ENCODE peak calls at places on chromosomes 7 and 10, in five cellular contexts. One of them, this sample, is unnamed. For H3K4me1 and H3K9me2, the result is how much of the 10 kb centered on the place peaks cover.

GRCh38 chr7:137484326-137484725 is 140.8 kb upstream of the PTN start:
- DNase-seq in hepatocyte: no peak
- DNase-seq in GM23248: no peak
- DNase-seq in HCT116: no peak
- DNase-seq in MM.1S: no peak
- DNase-seq in this sample: no peak

GRCh38 chr10:71439670-71440425 is 43.1 kb downstream of the CDH23 start:
- DNase-seq in MM.1S: no peak
- DNase-seq in HCT116: no peak
- DNase-seq in hepatocyte: no peak
- DNase-seq in GM23248: no peak
- DNase-seq in this sample: no peak

GRCh38 chr10:35342381-35342780 is 6.1 kb downstream of the CCNY start:
- DNase-seq in MM.1S: no peak
- DNase-seq in HCT116: no peak
- DNase-seq in hepatocyte: no peak
- DNase-seq in GM23248: no peak
- DNase-seq in this sample: no peak

GRCh38 chr7:68295386-68295785 is 1298.8 kb downstream of the TYW1 start:
- DNase-seq in MM.1S: no peak
- DNase-seq in hepatocyte: no peak
- DNase-seq in HCT116: no peak
- DNase-seq in GM23248: no peak
- DNase-seq in this sample: no peak

GRCh38 chr10:57849726-57850357 is 417.9 kb downstream of the IPMK start:
- DNase-seq in HCT116: no peak
- DNase-seq in GM23248: peak
- DNase-seq in MM.1S: peak
- DNase-seq in hepatocyte: peak
- DNase-seq in this sample: no peak

GRCh38 chr7:55214707-55215106 is 150.4 kb upstream of the LANCL2 start:
- DNase-seq in HCT116: no peak
- DNase-seq in GM23248: peak
- DNase-seq in hepatocyte: no peak
- DNase-seq in MM.1S: no peak
- DNase-seq in this sample: no peak

GRCh38 chr10:132636358-132636757 is 98.8 kb downstream of the INPP5A start:
- DNase-seq in HCT116: no peak
- DNase-seq in MM.1S: no peak
- DNase-seq in hepatocyte: no peak
- DNase-seq in GM23248: no peak
- DNase-seq in this sample: no peak

GRCh38 chr10:97648557-97649404 is 8.3 kb downstream of the PI4K2A start:
- DNase-seq in MM.1S: no peak
- DNase-seq in HCT116: peak
- DNase-seq in GM23248: peak
- DNase-seq in hepatocyte: peak
- DNase-seq in this sample: peak

GRCh38 chr10:99520804-99521473 is 11.8 kb upstream of the NKX2-3 start:
- DNase-seq in MM.1S: no peak
- DNase-seq in GM23248: no peak
- DNase-seq in hepatocyte: no peak
- DNase-seq in HCT116: no peak
- DNase-seq in this sample: no peak

GRCh38 chr7:114082934-114083647 is 164.3 kb upstream of the PPP1R3A start:
- DNase-seq in HCT116: no peak
- DNase-seq in hepatocyte: peak
- DNase-seq in MM.1S: no peak
- DNase-seq in GM23248: peak
- DNase-seq in this sample: no peak

GRCh38 chr10:67629461-67629971 is 66.5 kb downstream of the CTNNA3 start:
- DNase-seq in HCT116: no peak
- DNase-seq in MM.1S: no peak
- DNase-seq in GM23248: no peak
- DNase-seq in hepatocyte: no peak
- DNase-seq in this sample: no peak

GRCh38 chr10:67697646-67698245 is 1.8 kb upstream of the CTNNA3 start:
- DNase-seq in hepatocyte: peak
- DNase-seq in MM.1S: peak
- DNase-seq in GM23248: peak
- DNase-seq in HCT116: peak
- DNase-seq in this sample: peak

GRCh38 chr7:139915864-139916716 is 87.0 kb downstream of the TBXAS1 start:
- DNase-seq in HCT116: peak
- DNase-seq in hepatocyte: peak
- DNase-seq in GM23248: peak
- DNase-seq in MM.1S: peak
- DNase-seq in this sample: peak

GRCh38 chr10:24344279-24344678 is 135.3 kb downstream of the KIAA1217 start:
- DNase-seq in HCT116: no peak
- DNase-seq in MM.1S: no peak
- DNase-seq in GM23248: peak
- DNase-seq in hepatocyte: peak
- DNase-seq in this sample: peak

DNA sequence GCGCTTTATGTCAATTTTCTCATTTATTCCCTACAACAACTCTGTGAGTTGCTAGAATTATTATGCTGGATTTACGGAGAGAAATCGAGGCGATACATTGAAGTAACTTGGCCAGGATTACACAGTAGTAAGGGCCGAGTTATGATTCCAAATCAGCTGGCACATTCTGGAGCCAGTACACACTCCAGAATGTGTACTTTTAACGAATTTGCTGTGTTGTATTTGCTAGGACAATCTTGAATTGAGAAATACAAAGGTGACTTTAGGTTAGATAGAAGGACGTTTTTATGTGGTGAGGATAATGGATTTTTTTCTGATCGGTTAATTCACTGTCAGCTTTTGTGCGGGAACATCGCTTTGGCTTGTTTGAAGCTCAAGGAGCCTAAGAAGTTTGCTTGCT is 1.4 kb downstream of the ATRNL1 start:
- DNase-seq in MM.1S: no peak
- DNase-seq in HCT116: no peak
- DNase-seq in hepatocyte: no peak
- DNase-seq in GM23248: no peak
- DNase-seq in this sample: no peak
- TF ChIP-seq EZH2 in MM.1S: no peak
- TF ChIP-seq EZH2 in HCT116: no peak
- TF ChIP-seq EZH2 in hepatocyte: no peak
- TF ChIP-seq EZH2 in GM23248: no peak
- TF ChIP-seq EZH2 in this sample: no peak

DNA sequence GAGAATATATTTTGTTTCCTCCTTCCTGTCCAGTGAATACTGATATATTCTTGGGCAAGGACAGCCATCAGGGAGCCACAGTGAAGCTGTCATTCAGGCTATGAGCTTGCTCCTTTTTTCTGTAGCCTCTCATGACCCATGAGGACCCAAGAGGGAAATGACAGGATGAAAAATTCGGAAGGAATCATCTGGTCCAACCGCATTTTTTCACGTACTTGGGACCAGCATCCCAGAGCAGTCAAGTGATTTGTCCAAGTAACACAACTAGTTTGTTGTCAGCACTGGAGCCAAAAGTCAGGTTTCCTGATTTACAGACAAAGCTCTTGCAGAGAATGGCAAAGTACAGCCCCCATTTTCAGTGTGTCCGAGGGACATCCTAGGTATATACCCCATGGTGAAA is 47.2 kb upstream of the AGBL3 start:
- DNase-seq in hepatocyte: no peak
- DNase-seq in GM23248: no peak
- DNase-seq in HCT116: no peak
- DNase-seq in MM.1S: no peak
- DNase-seq in this sample: no peak
- H3K4me1 ChIP-seq in hepatocyte: under half
- H3K4me1 ChIP-seq in GM23248: half or more
- H3K4me1 ChIP-seq in HCT116: under half
- H3K4me1 ChIP-seq in MM.1S: under half
- H3K4me1 ChIP-seq in this sample: under half

DNA sequence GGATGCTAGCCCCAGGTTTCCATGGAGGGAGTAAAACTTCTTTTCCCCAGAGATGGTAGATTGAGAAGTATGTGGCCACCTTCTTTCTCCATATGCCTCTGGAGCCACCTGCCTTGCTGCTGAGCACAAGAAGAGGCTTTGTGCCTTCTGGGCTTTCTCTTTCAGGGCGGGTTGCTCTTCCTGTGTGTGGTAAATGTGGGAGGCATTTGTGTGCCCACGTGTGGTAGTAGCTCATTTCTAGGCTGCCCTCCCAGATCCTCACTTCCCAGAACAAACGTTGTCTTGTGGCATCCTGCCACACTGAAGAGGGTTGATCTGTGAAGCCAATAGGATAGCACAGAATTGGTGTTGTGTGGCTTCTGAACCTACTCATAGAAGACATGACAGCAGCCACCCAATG is 342.0 kb upstream of the PODXL start:
- DNase-seq in GM23248: peak
- DNase-seq in HCT116: no peak
- DNase-seq in MM.1S: no peak
- DNase-seq in hepatocyte: no peak
- DNase-seq in this sample: no peak
- H3K9me2 ChIP-seq in GM23248: under half
- H3K9me2 ChIP-seq in HCT116: under half
- H3K9me2 ChIP-seq in MM.1S: under half
- H3K9me2 ChIP-seq in hepatocyte: under half
- H3K9me2 ChIP-seq in this sample: under half

GRCh38 chr7:155813791-155814568 is 1.7 kb upstream of the SHH start:
- DNase-seq in hepatocyte: no peak
- DNase-seq in MM.1S: peak
- DNase-seq in GM23248: no peak
- DNase-seq in HCT116: no peak
- DNase-seq in this sample: no peak
- TF ChIP-seq EZH2 in hepatocyte: no peak
- TF ChIP-seq EZH2 in MM.1S: no peak
- TF ChIP-seq EZH2 in GM23248: no peak
- TF ChIP-seq EZH2 in HCT116: no peak
- TF ChIP-seq EZH2 in this sample: no peak

DNA sequence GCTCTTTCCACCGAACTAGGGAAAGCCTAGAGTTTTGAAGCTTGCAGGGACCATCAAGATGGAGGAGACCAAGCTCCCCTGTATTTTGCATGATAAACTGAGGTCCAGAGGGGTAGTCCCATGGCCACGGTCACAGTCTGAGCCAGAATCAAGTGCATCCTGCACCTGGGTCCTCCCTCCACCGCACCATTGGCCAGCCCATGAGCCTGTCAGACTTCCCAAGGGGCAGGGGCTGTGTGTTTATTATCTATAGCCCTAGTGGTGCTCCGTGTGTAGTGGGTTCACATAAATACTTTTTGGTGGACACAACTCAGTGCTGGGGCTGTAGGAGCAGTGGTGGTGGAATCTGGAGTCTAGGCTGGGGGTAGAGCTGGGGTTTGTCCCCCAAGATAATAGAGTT is 3.6 kb downstream of the CALHM3 start:
- DNase-seq in GM23248: no peak
- DNase-seq in HCT116: no peak
- DNase-seq in MM.1S: no peak
- DNase-seq in hepatocyte: no peak
- DNase-seq in this sample: no peak
- H3K4me1 ChIP-seq in GM23248: under half
- H3K4me1 ChIP-seq in HCT116: under half
- H3K4me1 ChIP-seq in MM.1S: under half
- H3K4me1 ChIP-seq in hepatocyte: under half
- H3K4me1 ChIP-seq in this sample: half or more